ENCODE peak calls at places on chromosomes 7 and 10, in eight cellular contexts. Y is memory B cell, M is NCI-H187, X is hepatocyte, E is NCI-H1436, B is A549, V is EL, A is NCI-H82. C is an unnamed sample.
A peak's percentile ranks its signal among the peaks of the same experiment; 100 is the strongest.

GRCh38 chr10:110512461-110513187 is 14.9 kb downstream of the DUSP5 start:
- DNase-seq in Y (no peak), M (no peak), X (peak; percentile 54), E (no peak), B (peak; percentile 77), V (peak; percentile 94), A (peak; percentile 38), C (no peak)

GRCh38 chr7:27600247-27600646 is 62.4 kb downstream of the HIBADH start:
- DNase-seq in Y (no peak), M (no peak), X (no peak), E (no peak), B (no peak), V (no peak), A (no peak), C (no peak)

GRCh38 chr10:2986341-2986933 is 80.9 kb upstream of the PFKP start:
- DNase-seq in Y (peak; percentile 3), M (no peak), X (no peak), E (no peak), B (no peak), V (no peak), A (no peak), C (no peak)

GRCh38 chr10:25226775-25227682 is 52.2 kb downstream of the GPR158 start:
- DNase-seq in Y (no peak), M (peak; percentile 6), X (peak; percentile 59), E (peak; percentile 55), B (peak; percentile 57), V (peak; percentile 29), A (peak; percentile 79), C (no peak)

GRCh38 chr10:106450966-106451365 is 713.5 kb downstream of the SORCS1 start:
- DNase-seq in Y (no peak), M (no peak), X (no peak), E (no peak), B (no peak), V (peak; percentile 80), A (no peak), C (no peak)

GRCh38 chr7:106418526-106418925 is 133.7 kb upstream of the NAMPT start:
- DNase-seq in Y (no peak), M (no peak), X (no peak), E (no peak), B (no peak), V (peak; percentile 53), A (no peak), C (no peak)

GRCh38 chr7:16839646-16840045 is 34.8 kb upstream of the AGR2 start:
- DNase-seq in Y (no peak), M (no peak), X (no peak), E (no peak), B (no peak), V (peak; percentile 21), A (no peak), C (no peak)

GRCh38 chr7:116786791-116787443 is 75.5 kb upstream of the CAPZA2 start:
- DNase-seq in Y (peak; percentile 52), M (peak; percentile 6), X (no peak), E (no peak), B (peak; percentile 59), V (peak; percentile 50), A (peak; percentile 14), C (peak; percentile 29)

GRCh38 chr7:50629238-50629901 is 64.2 kb upstream of the DDC start:
- DNase-seq in Y (no peak), M (no peak), X (no peak), E (no peak), B (no peak), V (no peak), A (no peak), C (no peak)

GRCh38 chr10:104941662-104942061 is 300.6 kb downstream of the SORCS3 start:
- DNase-seq in Y (no peak), M (no peak), X (no peak), E (no peak), B (no peak), V (no peak), A (no peak), C (no peak)

GRCh38 chr7:155377837-155378579 is 79.9 kb upstream of the EN2 start:
- DNase-seq in Y (no peak), M (no peak), X (peak; percentile 68), E (no peak), B (no peak), V (no peak), A (no peak), C (no peak)

GRCh38 chr10:60820093-60820769 is 42.0 kb downstream of the CDK1 start:
- DNase-seq in Y (no peak), M (no peak), X (no peak), E (no peak), B (peak; percentile 44), V (peak; percentile 47), A (peak; percentile 23), C (no peak)

GRCh38 chr10:33025039-33025438 is 67.0 kb upstream of the ITGB1 start:
- DNase-seq in Y (no peak), M (no peak), X (no peak), E (no peak), B (no peak), V (no peak), A (no peak), C (no peak)

GRCh38 chr7:27616914-27617548 is 45.7 kb downstream of the HIBADH start:
- DNase-seq in Y (no peak), M (no peak), X (no peak), E (no peak), B (no peak), V (no peak), A (no peak), C (no peak)

GRCh38 chr7:139725077-139725476 is 52.7 kb downstream of the HIPK2 start:
- DNase-seq in Y (peak; percentile 50), M (no peak), X (no peak), E (no peak), B (no peak), V (peak; percentile 67), A (peak; percentile 59), C (no peak)

GRCh38 chr7:151251328-151251925 is 2.9 kb upstream of the SMARCD3 start:
- DNase-seq in Y (no peak), M (peak; percentile 81), X (peak; percentile 64), E (peak; percentile 34), B (peak; percentile 50), V (peak; percentile 59), A (peak; percentile 71), C (no peak)

GRCh38 chr7:103065666-103066065 is 8.9 kb downstream of the FBXL13 start:
- DNase-seq in Y (peak; percentile 29), M (no peak), X (peak; percentile 46), E (no peak), B (peak; percentile 48), V (peak; percentile 58), A (peak; percentile 75), C (peak; percentile 14)

GRCh38 chr7:157797361-157797760 is 460.6 kb downstream of the DNAJB6 start:
- DNase-seq in Y (no peak), M (no peak), X (no peak), E (no peak), B (no peak), V (no peak), A (no peak), C (no peak)

GRCh38 chr7:92412745-92413144 is 34.5 kb upstream of the GATAD1 start:
- DNase-seq in Y (no peak), M (no peak), X (no peak), E (no peak), B (no peak), V (no peak), A (no peak), C (no peak)

GRCh38 chr7:107939472-107940145 is 48.6 kb downstream of the DLD start:
- DNase-seq in Y (no peak), M (no peak), X (no peak), E (no peak), B (no peak), V (peak; percentile 84), A (no peak), C (no peak)

GRCh38 chr10:12193193-12193592 is 2.5 kb downstream of the NUDT5 start:
- DNase-seq in Y (no peak), M (no peak), X (no peak), E (no peak), B (no peak), V (peak; percentile 48), A (no peak), C (no peak)

GRCh38 chr10:114751856-114752255 is 69.7 kb upstream of the FHIP2A start:
- DNase-seq in Y (no peak), M (no peak), X (no peak), E (no peak), B (no peak), V (peak; percentile 60), A (no peak), C (no peak)

GRCh38 chr10:30083934-30084333 is 24.5 kb upstream of the JCAD start:
- DNase-seq in Y (no peak), M (no peak), X (no peak), E (no peak), B (no peak), V (no peak), A (no peak), C (no peak)

GRCh38 chr7:1466524-1467271 is 7.4 kb upstream of the MICALL2 start:
- DNase-seq in Y (no peak), M (no peak), X (peak; percentile 91), E (no peak), B (peak; percentile 70), V (peak; percentile 64), A (peak; percentile 26), C (no peak)

GRCh38 chr7:106793015-106793651 is 71.9 kb upstream of the PIK3CG start:
- DNase-seq in Y (peak; percentile 48), M (peak; percentile 18), X (peak; percentile 62), E (peak; percentile 14), B (peak; percentile 38), V (peak; percentile 21), A (peak; percentile 29), C (no peak)

GRCh38 chr7:3033581-3033980 is 10.1 kb downstream of the CARD11 start:
- DNase-seq in Y (no peak), M (no peak), X (no peak), E (no peak), B (no peak), V (no peak), A (no peak), C (no peak)

GRCh38 chr10:6146921-6147320 is 55.8 kb upstream of the PFKFB3 start:
- DNase-seq in Y (no peak), M (no peak), X (no peak), E (no peak), B (no peak), V (no peak), A (no peak), C (no peak)

GRCh38 chr10:3803295-3803883 is 18.4 kb upstream of the KLF6 start:
- DNase-seq in Y (no peak), M (no peak), X (peak; percentile 71), E (no peak), B (peak; percentile 83), V (no peak), A (peak; percentile 37), C (no peak)

GRCh38 chr7:43431020-43431595 is 151.8 kb upstream of the STK17A start:
- DNase-seq in Y (no peak), M (no peak), X (no peak), E (no peak), B (no peak), V (peak; percentile 44), A (no peak), C (no peak)

GRCh38 chr10:86648706-86649426 is 5.5 kb upstream of the OPN4 start:
- DNase-seq in Y (no peak), M (no peak), X (peak; percentile 78), E (no peak), B (peak; percentile 68), V (peak; percentile 94), A (peak; percentile 15), C (no peak)

GRCh38 chr10:97095701-97096300 is 90.0 kb downstream of the SLIT1 start:
- DNase-seq in Y (no peak), M (no peak), X (no peak), E (no peak), B (no peak), V (no peak), A (peak; percentile 3), C (no peak)

GRCh38 chr7:45384499-45384898 is 189.7 kb upstream of the ADCY1 start:
- DNase-seq in Y (no peak), M (no peak), X (no peak), E (no peak), B (peak; percentile 60), V (peak; percentile 20), A (no peak), C (no peak)

GRCh38 chr10:113425596-113425995 is 127.3 kb upstream of the HABP2 start:
- DNase-seq in Y (no peak), M (no peak), X (no peak), E (no peak), B (peak; percentile 62), V (no peak), A (no peak), C (no peak)

GRCh38 chr10:125982256-125982948 is 86.0 kb downstream of the FANK1 start:
- DNase-seq in Y (peak; percentile 68), M (no peak), X (peak; percentile 71), E (peak; percentile 63), B (peak; percentile 69), V (peak; percentile 74), A (peak; percentile 80), C (peak; percentile 19)

C was measured in GM12892.